ENCODE peak calls at places on chromosomes 4 and X, in nine cellular contexts. One of them, this sample, is unnamed.

GRCh38 chrX:7925867-7926472 is 1.2 kb downstream of the PNPLA4 start:
- DNase-seq in stimulated activated CD4-positive, alpha-beta T cell treated with anti-CD3 and anti-CD28 coated beads, Interleukin-1b, Interleukin-23, amount 100 ng/mL, for 24 hours: peak
- DNase-seq in adipocyte: peak
- DNase-seq in ureter: peak
- DNase-seq in astrocyte of the spinal cord: peak
- DNase-seq in EH: peak
- DNase-seq in iPS-NIHi11: peak
- DNase-seq in stimulated activated CD8-positive, alpha-beta memory T cell treated with anti-CD3 and anti-CD28 coated beads, Interleukin-15, amount 100 ng/mL, for 24 hours: no peak
- DNase-seq in OCI-LY7: peak
- DNase-seq in this sample: peak

GRCh38 chr4:20253272-20253798 is 1.6 kb downstream of the SLIT2 start:
- DNase-seq in stimulated activated CD4-positive, alpha-beta T cell treated with anti-CD3 and anti-CD28 coated beads, Interleukin-1b, Interleukin-23, amount 100 ng/mL, for 24 hours: no peak
- DNase-seq in adipocyte: no peak
- DNase-seq in ureter: no peak
- DNase-seq in astrocyte of the spinal cord: no peak
- DNase-seq in EH: peak
- DNase-seq in iPS-NIHi11: no peak
- DNase-seq in stimulated activated CD8-positive, alpha-beta memory T cell treated with anti-CD3 and anti-CD28 coated beads, Interleukin-15, amount 100 ng/mL, for 24 hours: no peak
- DNase-seq in OCI-LY7: no peak
- DNase-seq in this sample: no peak

GRCh38 chr4:180665994-180666818 is 1577.0 kb upstream of the TENM3 start:
- DNase-seq in stimulated activated CD4-positive, alpha-beta T cell treated with anti-CD3 and anti-CD28 coated beads, Interleukin-1b, Interleukin-23, amount 100 ng/mL, for 24 hours: no peak
- DNase-seq in adipocyte: peak
- DNase-seq in ureter: no peak
- DNase-seq in astrocyte of the spinal cord: peak
- DNase-seq in EH: peak
- DNase-seq in iPS-NIHi11: peak
- DNase-seq in stimulated activated CD8-positive, alpha-beta memory T cell treated with anti-CD3 and anti-CD28 coated beads, Interleukin-15, amount 100 ng/mL, for 24 hours: no peak
- DNase-seq in OCI-LY7: peak
- DNase-seq in this sample: peak

GRCh38 chrX:137428777-137429564 is 137.0 kb upstream of the ZIC3 start:
- DNase-seq in stimulated activated CD4-positive, alpha-beta T cell treated with anti-CD3 and anti-CD28 coated beads, Interleukin-1b, Interleukin-23, amount 100 ng/mL, for 24 hours: no peak
- DNase-seq in adipocyte: no peak
- DNase-seq in ureter: no peak
- DNase-seq in astrocyte of the spinal cord: no peak
- DNase-seq in EH: no peak
- DNase-seq in iPS-NIHi11: peak
- DNase-seq in stimulated activated CD8-positive, alpha-beta memory T cell treated with anti-CD3 and anti-CD28 coated beads, Interleukin-15, amount 100 ng/mL, for 24 hours: no peak
- DNase-seq in OCI-LY7: no peak
- DNase-seq in this sample: peak

GRCh38 chr4:38567448-38567847 is 96.6 kb upstream of the KLF3 start:
- DNase-seq in stimulated activated CD4-positive, alpha-beta T cell treated with anti-CD3 and anti-CD28 coated beads, Interleukin-1b, Interleukin-23, amount 100 ng/mL, for 24 hours: no peak
- DNase-seq in adipocyte: no peak
- DNase-seq in ureter: no peak
- DNase-seq in astrocyte of the spinal cord: no peak
- DNase-seq in EH: peak
- DNase-seq in iPS-NIHi11: no peak
- DNase-seq in stimulated activated CD8-positive, alpha-beta memory T cell treated with anti-CD3 and anti-CD28 coated beads, Interleukin-15, amount 100 ng/mL, for 24 hours: no peak
- DNase-seq in OCI-LY7: no peak
- DNase-seq in this sample: no peak

GRCh38 chrX:4735299-4735698 is 1021.9 kb upstream of the PRKX start:
- DNase-seq in stimulated activated CD4-positive, alpha-beta T cell treated with anti-CD3 and anti-CD28 coated beads, Interleukin-1b, Interleukin-23, amount 100 ng/mL, for 24 hours: no peak
- DNase-seq in adipocyte: no peak
- DNase-seq in ureter: no peak
- DNase-seq in astrocyte of the spinal cord: no peak
- DNase-seq in EH: no peak
- DNase-seq in iPS-NIHi11: no peak
- DNase-seq in stimulated activated CD8-positive, alpha-beta memory T cell treated with anti-CD3 and anti-CD28 coated beads, Interleukin-15, amount 100 ng/mL, for 24 hours: no peak
- DNase-seq in OCI-LY7: no peak
- DNase-seq in this sample: no peak

GRCh38 chr4:32163125-32163524 is 1443.0 kb downstream of the PCDH7 start:
- DNase-seq in stimulated activated CD4-positive, alpha-beta T cell treated with anti-CD3 and anti-CD28 coated beads, Interleukin-1b, Interleukin-23, amount 100 ng/mL, for 24 hours: no peak
- DNase-seq in adipocyte: no peak
- DNase-seq in ureter: no peak
- DNase-seq in astrocyte of the spinal cord: no peak
- DNase-seq in EH: no peak
- DNase-seq in iPS-NIHi11: no peak
- DNase-seq in stimulated activated CD8-positive, alpha-beta memory T cell treated with anti-CD3 and anti-CD28 coated beads, Interleukin-15, amount 100 ng/mL, for 24 hours: no peak
- DNase-seq in OCI-LY7: no peak
- DNase-seq in this sample: no peak

GRCh38 chrX:43467608-43468234 is 188.4 kb upstream of the MAOA start:
- DNase-seq in stimulated activated CD4-positive, alpha-beta T cell treated with anti-CD3 and anti-CD28 coated beads, Interleukin-1b, Interleukin-23, amount 100 ng/mL, for 24 hours: no peak
- DNase-seq in adipocyte: no peak
- DNase-seq in ureter: no peak
- DNase-seq in astrocyte of the spinal cord: no peak
- DNase-seq in EH: no peak
- DNase-seq in iPS-NIHi11: no peak
- DNase-seq in stimulated activated CD8-positive, alpha-beta memory T cell treated with anti-CD3 and anti-CD28 coated beads, Interleukin-15, amount 100 ng/mL, for 24 hours: no peak
- DNase-seq in OCI-LY7: no peak
- DNase-seq in this sample: peak

GRCh38 chr4:27429260-27429970 is 568.8 kb downstream of the STIM2 start:
- DNase-seq in stimulated activated CD4-positive, alpha-beta T cell treated with anti-CD3 and anti-CD28 coated beads, Interleukin-1b, Interleukin-23, amount 100 ng/mL, for 24 hours: no peak
- DNase-seq in adipocyte: no peak
- DNase-seq in ureter: no peak
- DNase-seq in astrocyte of the spinal cord: no peak
- DNase-seq in EH: peak
- DNase-seq in iPS-NIHi11: no peak
- DNase-seq in stimulated activated CD8-positive, alpha-beta memory T cell treated with anti-CD3 and anti-CD28 coated beads, Interleukin-15, amount 100 ng/mL, for 24 hours: no peak
- DNase-seq in OCI-LY7: no peak
- DNase-seq in this sample: no peak

GRCh38 chr4:11341337-11342043 is 87.2 kb downstream of the HS3ST1 start:
- DNase-seq in stimulated activated CD4-positive, alpha-beta T cell treated with anti-CD3 and anti-CD28 coated beads, Interleukin-1b, Interleukin-23, amount 100 ng/mL, for 24 hours: no peak
- DNase-seq in adipocyte: no peak
- DNase-seq in ureter: no peak
- DNase-seq in astrocyte of the spinal cord: no peak
- DNase-seq in EH: no peak
- DNase-seq in iPS-NIHi11: no peak
- DNase-seq in stimulated activated CD8-positive, alpha-beta memory T cell treated with anti-CD3 and anti-CD28 coated beads, Interleukin-15, amount 100 ng/mL, for 24 hours: no peak
- DNase-seq in OCI-LY7: no peak
- DNase-seq in this sample: no peak

GRCh38 chr4:24794111-24794860 is 1.1 kb upstream of the SOD3 start:
- DNase-seq in stimulated activated CD4-positive, alpha-beta T cell treated with anti-CD3 and anti-CD28 coated beads, Interleukin-1b, Interleukin-23, amount 100 ng/mL, for 24 hours: no peak
- DNase-seq in adipocyte: no peak
- DNase-seq in ureter: no peak
- DNase-seq in astrocyte of the spinal cord: no peak
- DNase-seq in EH: peak
- DNase-seq in iPS-NIHi11: no peak
- DNase-seq in stimulated activated CD8-positive, alpha-beta memory T cell treated with anti-CD3 and anti-CD28 coated beads, Interleukin-15, amount 100 ng/mL, for 24 hours: no peak
- DNase-seq in OCI-LY7: no peak
- DNase-seq in this sample: no peak

GRCh38 chr4:69224891-69225290 is 10.3 kb upstream of the UGT2B11 start:
- DNase-seq in stimulated activated CD4-positive, alpha-beta T cell treated with anti-CD3 and anti-CD28 coated beads, Interleukin-1b, Interleukin-23, amount 100 ng/mL, for 24 hours: no peak
- DNase-seq in adipocyte: no peak
- DNase-seq in ureter: no peak
- DNase-seq in astrocyte of the spinal cord: no peak
- DNase-seq in EH: no peak
- DNase-seq in iPS-NIHi11: no peak
- DNase-seq in stimulated activated CD8-positive, alpha-beta memory T cell treated with anti-CD3 and anti-CD28 coated beads, Interleukin-15, amount 100 ng/mL, for 24 hours: no peak
- DNase-seq in OCI-LY7: no peak
- DNase-seq in this sample: no peak

GRCh38 chr4:72397314-72397713 is 171.7 kb downstream of the ADAMTS3 start:
- DNase-seq in stimulated activated CD4-positive, alpha-beta T cell treated with anti-CD3 and anti-CD28 coated beads, Interleukin-1b, Interleukin-23, amount 100 ng/mL, for 24 hours: no peak
- DNase-seq in adipocyte: peak
- DNase-seq in ureter: no peak
- DNase-seq in astrocyte of the spinal cord: no peak
- DNase-seq in EH: peak
- DNase-seq in iPS-NIHi11: no peak
- DNase-seq in stimulated activated CD8-positive, alpha-beta memory T cell treated with anti-CD3 and anti-CD28 coated beads, Interleukin-15, amount 100 ng/mL, for 24 hours: no peak
- DNase-seq in OCI-LY7: no peak
- DNase-seq in this sample: no peak

GRCh38 chr4:128394778-128395177 is 107.2 kb upstream of the PGRMC2 start:
- DNase-seq in stimulated activated CD4-positive, alpha-beta T cell treated with anti-CD3 and anti-CD28 coated beads, Interleukin-1b, Interleukin-23, amount 100 ng/mL, for 24 hours: no peak
- DNase-seq in adipocyte: no peak
- DNase-seq in ureter: no peak
- DNase-seq in astrocyte of the spinal cord: peak
- DNase-seq in EH: peak
- DNase-seq in iPS-NIHi11: no peak
- DNase-seq in stimulated activated CD8-positive, alpha-beta memory T cell treated with anti-CD3 and anti-CD28 coated beads, Interleukin-15, amount 100 ng/mL, for 24 hours: no peak
- DNase-seq in OCI-LY7: no peak
- DNase-seq in this sample: no peak

GRCh38 chrX:645024-645376 is 14.4 kb downstream of the SHOX start:
- DNase-seq in stimulated activated CD4-positive, alpha-beta T cell treated with anti-CD3 and anti-CD28 coated beads, Interleukin-1b, Interleukin-23, amount 100 ng/mL, for 24 hours: no peak
- DNase-seq in adipocyte: no peak
- DNase-seq in ureter: peak
- DNase-seq in astrocyte of the spinal cord: no peak
- DNase-seq in EH: peak
- DNase-seq in iPS-NIHi11: peak
- DNase-seq in stimulated activated CD8-positive, alpha-beta memory T cell treated with anti-CD3 and anti-CD28 coated beads, Interleukin-15, amount 100 ng/mL, for 24 hours: no peak
- DNase-seq in OCI-LY7: no peak
- DNase-seq in this sample: peak

GRCh38 chr4:186472948-186473347 is 82.4 kb downstream of the MTNR1A start:
- DNase-seq in stimulated activated CD4-positive, alpha-beta T cell treated with anti-CD3 and anti-CD28 coated beads, Interleukin-1b, Interleukin-23, amount 100 ng/mL, for 24 hours: no peak
- DNase-seq in adipocyte: peak
- DNase-seq in ureter: no peak
- DNase-seq in astrocyte of the spinal cord: peak
- DNase-seq in EH: peak
- DNase-seq in iPS-NIHi11: peak
- DNase-seq in stimulated activated CD8-positive, alpha-beta memory T cell treated with anti-CD3 and anti-CD28 coated beads, Interleukin-15, amount 100 ng/mL, for 24 hours: no peak
- DNase-seq in OCI-LY7: peak
- DNase-seq in this sample: peak

GRCh38 chr4:22052076-22052475 is 103.5 kb upstream of the KCNIP4 start:
- DNase-seq in stimulated activated CD4-positive, alpha-beta T cell treated with anti-CD3 and anti-CD28 coated beads, Interleukin-1b, Interleukin-23, amount 100 ng/mL, for 24 hours: no peak
- DNase-seq in adipocyte: no peak
- DNase-seq in ureter: no peak
- DNase-seq in astrocyte of the spinal cord: no peak
- DNase-seq in EH: no peak
- DNase-seq in iPS-NIHi11: no peak
- DNase-seq in stimulated activated CD8-positive, alpha-beta memory T cell treated with anti-CD3 and anti-CD28 coated beads, Interleukin-15, amount 100 ng/mL, for 24 hours: no peak
- DNase-seq in OCI-LY7: no peak
- DNase-seq in this sample: no peak

GRCh38 chr4:79467246-79467932 is 59.4 kb upstream of the GK2 start:
- DNase-seq in stimulated activated CD4-positive, alpha-beta T cell treated with anti-CD3 and anti-CD28 coated beads, Interleukin-1b, Interleukin-23, amount 100 ng/mL, for 24 hours: no peak
- DNase-seq in adipocyte: peak
- DNase-seq in ureter: no peak
- DNase-seq in astrocyte of the spinal cord: peak
- DNase-seq in EH: no peak
- DNase-seq in iPS-NIHi11: no peak
- DNase-seq in stimulated activated CD8-positive, alpha-beta memory T cell treated with anti-CD3 and anti-CD28 coated beads, Interleukin-15, amount 100 ng/mL, for 24 hours: no peak
- DNase-seq in OCI-LY7: no peak
- DNase-seq in this sample: no peak

GRCh38 chr4:24795666-24796381 is 451 bp downstream of the SOD3 start:
- DNase-seq in stimulated activated CD4-positive, alpha-beta T cell treated with anti-CD3 and anti-CD28 coated beads, Interleukin-1b, Interleukin-23, amount 100 ng/mL, for 24 hours: no peak
- DNase-seq in adipocyte: no peak
- DNase-seq in ureter: no peak
- DNase-seq in astrocyte of the spinal cord: no peak
- DNase-seq in EH: no peak
- DNase-seq in iPS-NIHi11: no peak
- DNase-seq in stimulated activated CD8-positive, alpha-beta memory T cell treated with anti-CD3 and anti-CD28 coated beads, Interleukin-15, amount 100 ng/mL, for 24 hours: no peak
- DNase-seq in OCI-LY7: no peak
- DNase-seq in this sample: no peak

GRCh38 chr4:74433541-74434172 is 11.3 kb upstream of the AREG start:
- DNase-seq in stimulated activated CD4-positive, alpha-beta T cell treated with anti-CD3 and anti-CD28 coated beads, Interleukin-1b, Interleukin-23, amount 100 ng/mL, for 24 hours: no peak
- DNase-seq in adipocyte: no peak
- DNase-seq in ureter: no peak
- DNase-seq in astrocyte of the spinal cord: no peak
- DNase-seq in EH: peak
- DNase-seq in iPS-NIHi11: no peak
- DNase-seq in stimulated activated CD8-positive, alpha-beta memory T cell treated with anti-CD3 and anti-CD28 coated beads, Interleukin-15, amount 100 ng/mL, for 24 hours: no peak
- DNase-seq in OCI-LY7: peak
- DNase-seq in this sample: no peak

GRCh38 chr4:45472490-45472889 is 651.4 kb downstream of the GABRG1 start:
- DNase-seq in stimulated activated CD4-positive, alpha-beta T cell treated with anti-CD3 and anti-CD28 coated beads, Interleukin-1b, Interleukin-23, amount 100 ng/mL, for 24 hours: no peak
- DNase-seq in adipocyte: no peak
- DNase-seq in ureter: no peak
- DNase-seq in astrocyte of the spinal cord: no peak
- DNase-seq in EH: no peak
- DNase-seq in iPS-NIHi11: no peak
- DNase-seq in stimulated activated CD8-positive, alpha-beta memory T cell treated with anti-CD3 and anti-CD28 coated beads, Interleukin-15, amount 100 ng/mL, for 24 hours: no peak
- DNase-seq in OCI-LY7: no peak
- DNase-seq in this sample: no peak

GRCh38 chrX:133482345-133483041 is 67.2 kb upstream of the GPC4 start:
- DNase-seq in stimulated activated CD4-positive, alpha-beta T cell treated with anti-CD3 and anti-CD28 coated beads, Interleukin-1b, Interleukin-23, amount 100 ng/mL, for 24 hours: no peak
- DNase-seq in adipocyte: peak
- DNase-seq in ureter: no peak
- DNase-seq in astrocyte of the spinal cord: peak
- DNase-seq in EH: no peak
- DNase-seq in iPS-NIHi11: no peak
- DNase-seq in stimulated activated CD8-positive, alpha-beta memory T cell treated with anti-CD3 and anti-CD28 coated beads, Interleukin-15, amount 100 ng/mL, for 24 hours: no peak
- DNase-seq in OCI-LY7: no peak
- DNase-seq in this sample: no peak

GRCh38 chr4:16199132-16199531 is 27.1 kb downstream of the TAPT1 start:
- DNase-seq in stimulated activated CD4-positive, alpha-beta T cell treated with anti-CD3 and anti-CD28 coated beads, Interleukin-1b, Interleukin-23, amount 100 ng/mL, for 24 hours: no peak
- DNase-seq in adipocyte: peak
- DNase-seq in ureter: no peak
- DNase-seq in astrocyte of the spinal cord: peak
- DNase-seq in EH: peak
- DNase-seq in iPS-NIHi11: no peak
- DNase-seq in stimulated activated CD8-positive, alpha-beta memory T cell treated with anti-CD3 and anti-CD28 coated beads, Interleukin-15, amount 100 ng/mL, for 24 hours: no peak
- DNase-seq in OCI-LY7: peak
- DNase-seq in this sample: no peak

GRCh38 chr4:108311313-108311712 is 142.6 kb upstream of the LEF1 start:
- DNase-seq in stimulated activated CD4-positive, alpha-beta T cell treated with anti-CD3 and anti-CD28 coated beads, Interleukin-1b, Interleukin-23, amount 100 ng/mL, for 24 hours: no peak
- DNase-seq in adipocyte: no peak
- DNase-seq in ureter: no peak
- DNase-seq in astrocyte of the spinal cord: no peak
- DNase-seq in EH: no peak
- DNase-seq in iPS-NIHi11: no peak
- DNase-seq in stimulated activated CD8-positive, alpha-beta memory T cell treated with anti-CD3 and anti-CD28 coated beads, Interleukin-15, amount 100 ng/mL, for 24 hours: no peak
- DNase-seq in OCI-LY7: no peak
- DNase-seq in this sample: no peak

GRCh38 chrX:154305481-154306205 is 10.0 kb downstream of the TKTL1 start:
- DNase-seq in stimulated activated CD4-positive, alpha-beta T cell treated with anti-CD3 and anti-CD28 coated beads, Interleukin-1b, Interleukin-23, amount 100 ng/mL, for 24 hours: no peak
- DNase-seq in adipocyte: no peak
- DNase-seq in ureter: no peak
- DNase-seq in astrocyte of the spinal cord: no peak
- DNase-seq in EH: no peak
- DNase-seq in iPS-NIHi11: no peak
- DNase-seq in stimulated activated CD8-positive, alpha-beta memory T cell treated with anti-CD3 and anti-CD28 coated beads, Interleukin-15, amount 100 ng/mL, for 24 hours: no peak
- DNase-seq in OCI-LY7: no peak
- DNase-seq in this sample: no peak

GRCh38 chr4:69731261-69731660 is 29.2 kb downstream of the SULT1B1 start:
- DNase-seq in stimulated activated CD4-positive, alpha-beta T cell treated with anti-CD3 and anti-CD28 coated beads, Interleukin-1b, Interleukin-23, amount 100 ng/mL, for 24 hours: no peak
- DNase-seq in adipocyte: peak
- DNase-seq in ureter: no peak
- DNase-seq in astrocyte of the spinal cord: peak
- DNase-seq in EH: no peak
- DNase-seq in iPS-NIHi11: no peak
- DNase-seq in stimulated activated CD8-positive, alpha-beta memory T cell treated with anti-CD3 and anti-CD28 coated beads, Interleukin-15, amount 100 ng/mL, for 24 hours: no peak
- DNase-seq in OCI-LY7: no peak
- DNase-seq in this sample: no peak

GRCh38 chr4:148376151-148376550 is 66.1 kb downstream of the NR3C2 start:
- DNase-seq in stimulated activated CD4-positive, alpha-beta T cell treated with anti-CD3 and anti-CD28 coated beads, Interleukin-1b, Interleukin-23, amount 100 ng/mL, for 24 hours: no peak
- DNase-seq in adipocyte: peak
- DNase-seq in ureter: peak
- DNase-seq in astrocyte of the spinal cord: peak
- DNase-seq in EH: peak
- DNase-seq in iPS-NIHi11: no peak
- DNase-seq in stimulated activated CD8-positive, alpha-beta memory T cell treated with anti-CD3 and anti-CD28 coated beads, Interleukin-15, amount 100 ng/mL, for 24 hours: no peak
- DNase-seq in OCI-LY7: no peak
- DNase-seq in this sample: no peak